ENCODE peak calls at places on chromosomes 4 and X, in ten cellular contexts. H is uterus, E is PC-3, L is hepatocyte, G is Caco-2, R is left ventricle myocardium inferior, C is cardiac muscle cell, B is RWPE2, V is right lobe of liver, M is brain microvascular endothelial cell. X is an unnamed sample.

GRCh38 chrX:110402091-110402854 is 43.6 kb downstream of the RTL9 start:
- DNase-seq in H (peak; percentile 22), E (peak; percentile 83), L (peak; percentile 35), G (peak; percentile 50), R (peak; percentile 34), C (peak; percentile 62), B (peak; percentile 60), V (no peak), M (peak; percentile 40), X (no peak)

GRCh38 chr4:137806420-137806819 is 274.1 kb upstream of the PCDH18 start:
- DNase-seq in H (no peak), E (no peak), L (no peak), G (no peak), R (no peak), C (no peak), B (no peak), V (no peak), M (no peak), X (no peak)

GRCh38 chr4:143346208-143346607 is 9.5 kb downstream of the GAB1 start:
- DNase-seq in H (no peak), E (peak; percentile 94), L (peak; percentile 47), G (peak; percentile 57), R (no peak), C (no peak), B (peak; percentile 78), V (no peak), M (no peak), X (peak; percentile 45)

GRCh38 chr4:22471999-22472434 is 43.8 kb downstream of the ADGRA3 start:
- DNase-seq in H (no peak), E (no peak), L (no peak), G (no peak), R (no peak), C (no peak), B (no peak), V (no peak), M (no peak), X (no peak)

GRCh38 chr4:244471-244870 is 60.8 kb downstream of the ZNF732 start:
- DNase-seq in H (peak; percentile 30), E (peak; percentile 58), L (peak; percentile 26), G (peak; percentile 49), R (no peak), C (peak; percentile 25), B (no peak), V (no peak), M (peak; percentile 7), X (no peak)

GRCh38 chr4:7897811-7898210 is 41.9 kb downstream of the AFAP1 start:
- DNase-seq in H (no peak), E (peak; percentile 39), L (no peak), G (no peak), R (no peak), C (no peak), B (no peak), V (no peak), M (no peak), X (no peak)

GRCh38 chr4:94412019-94413017 is 39.4 kb upstream of the PDLIM5 start:
- DNase-seq in H (peak; percentile 34), E (peak; percentile 85), L (peak; percentile 38), G (no peak), R (no peak), C (peak; percentile 93), B (peak; percentile 26), V (no peak), M (peak; percentile 68), X (peak; percentile 31)

GRCh38 chr4:182880387-182881356 is 36.5 kb downstream of the DCTD start:
- DNase-seq in H (no peak), E (peak; percentile 36), L (peak; percentile 30), G (no peak), R (peak; percentile 57), C (peak; percentile 59), B (no peak), V (no peak), M (no peak), X (no peak)

GRCh38 chrX:15151267-15152196 is 118.4 kb downstream of the ASB9 start:
- DNase-seq in H (no peak), E (peak; percentile 12), L (no peak), G (no peak), R (no peak), C (no peak), B (no peak), V (no peak), M (no peak), X (no peak)

GRCh38 chr4:157217708-157218107 is 2.8 kb upstream of the GRIA2 start:
- DNase-seq in H (no peak), E (peak; percentile 64), L (peak; percentile 30), G (peak; percentile 10), R (no peak), C (peak; percentile 46), B (no peak), V (no peak), M (no peak), X (no peak)

GRCh38 chr4:38976308-38976707 is 55.9 kb downstream of the TMEM156 start:
- DNase-seq in H (no peak), E (no peak), L (no peak), G (no peak), R (no peak), C (no peak), B (no peak), V (peak; percentile 82), M (no peak), X (no peak)

GRCh38 chrX:119419898-119420297 is 20.8 kb downstream of the SLC25A43 start:
- DNase-seq in H (no peak), E (no peak), L (no peak), G (no peak), R (no peak), C (no peak), B (no peak), V (no peak), M (no peak), X (no peak)

GRCh38 chrX:119417842-119418241 is 18.7 kb downstream of the SLC25A43 start:
- DNase-seq in H (no peak), E (no peak), L (peak; percentile 21), G (peak; percentile 11), R (no peak), C (peak; percentile 17), B (no peak), V (no peak), M (no peak), X (no peak)

GRCh38 chrX:119421306-119421705 is 22.2 kb downstream of the SLC25A43 start:
- DNase-seq in H (no peak), E (no peak), L (no peak), G (no peak), R (no peak), C (no peak), B (no peak), V (no peak), M (no peak), X (no peak)

GRCh38 chrX:119419146-119419545 is 20.0 kb downstream of the SLC25A43 start:
- DNase-seq in H (no peak), E (no peak), L (peak; percentile 45), G (peak; percentile 10), R (no peak), C (no peak), B (no peak), V (no peak), M (no peak), X (no peak)

GRCh38 chrX:119417376-119417775 is 18.2 kb downstream of the SLC25A43 start:
- DNase-seq in H (no peak), E (no peak), L (no peak), G (no peak), R (no peak), C (no peak), B (no peak), V (no peak), M (no peak), X (no peak)
- TF ChIP-seq CTCF in H (no peak), E (no peak), L (no peak), G (no peak), R (no peak), C (no peak), B (no peak), V (no peak), M (no peak), X (no peak)

DNA sequence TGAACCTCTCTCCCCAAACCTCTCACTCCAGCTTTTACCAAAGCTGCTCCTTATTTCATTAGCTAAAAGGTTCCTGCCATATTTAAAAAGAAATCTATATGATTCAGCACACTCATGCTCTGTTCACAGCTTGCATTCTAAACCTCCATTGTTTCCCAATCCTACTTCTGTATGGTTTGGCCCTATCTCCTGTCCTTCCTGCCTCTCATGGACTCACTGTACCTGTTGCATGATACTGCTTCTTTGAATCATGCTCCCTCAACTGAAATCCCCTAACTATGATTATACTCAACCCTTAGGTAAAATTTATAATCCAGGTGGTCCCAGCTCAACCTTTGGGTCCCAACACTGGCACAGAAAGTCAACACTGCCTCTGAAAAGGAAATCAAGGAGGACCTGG is 6.3 kb downstream of the STX18 start:
- DNase-seq in H (no peak), E (no peak), L (no peak), G (no peak), R (no peak), C (no peak), B (no peak), V (no peak), M (no peak), X (no peak)
- H3K4me3 ChIP-seq in H (no peak overlapping the region), E (no peak overlapping the region), L (no peak overlapping the region), G (no peak overlapping the region), R (no peak overlapping the region), C (no peak overlapping the region), B (no peak overlapping the region), V (no peak overlapping the region), M (no peak overlapping the region), X (no peak overlapping the region)

DNA sequence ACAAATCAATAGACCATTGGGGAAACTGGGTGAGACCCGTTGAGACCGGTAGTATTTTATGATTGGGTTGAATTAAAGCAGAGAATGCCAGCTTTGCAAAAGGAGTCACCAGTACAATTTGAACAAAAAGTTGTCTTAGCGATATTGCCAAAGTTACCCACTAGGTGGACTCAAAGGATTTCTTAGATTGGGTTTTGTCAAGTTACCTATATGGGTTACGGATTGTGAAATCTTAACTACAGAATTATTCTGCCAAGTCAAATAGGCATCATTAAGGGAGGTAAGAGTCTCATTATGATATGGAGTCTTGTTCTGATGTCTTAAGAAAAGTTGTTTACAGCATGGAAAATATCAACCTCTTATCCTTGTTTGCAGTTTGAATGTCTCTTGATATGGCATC is 15.0 kb upstream of the CT47A1 start:
- DNase-seq in H (no peak), E (peak; percentile 75), L (peak; percentile 19), G (peak; percentile 13), R (no peak), C (peak; percentile 59), B (no peak), V (no peak), M (no peak), X (no peak)
- TF ChIP-seq CTCF in H (no peak), E (peak; percentile 64), L (peak; percentile 31), G (peak; percentile 26), R (peak; percentile 40), C (peak; percentile 36), B (peak; percentile 47), V (peak; percentile 43), M (no peak), X (peak; percentile 19)

DNA sequence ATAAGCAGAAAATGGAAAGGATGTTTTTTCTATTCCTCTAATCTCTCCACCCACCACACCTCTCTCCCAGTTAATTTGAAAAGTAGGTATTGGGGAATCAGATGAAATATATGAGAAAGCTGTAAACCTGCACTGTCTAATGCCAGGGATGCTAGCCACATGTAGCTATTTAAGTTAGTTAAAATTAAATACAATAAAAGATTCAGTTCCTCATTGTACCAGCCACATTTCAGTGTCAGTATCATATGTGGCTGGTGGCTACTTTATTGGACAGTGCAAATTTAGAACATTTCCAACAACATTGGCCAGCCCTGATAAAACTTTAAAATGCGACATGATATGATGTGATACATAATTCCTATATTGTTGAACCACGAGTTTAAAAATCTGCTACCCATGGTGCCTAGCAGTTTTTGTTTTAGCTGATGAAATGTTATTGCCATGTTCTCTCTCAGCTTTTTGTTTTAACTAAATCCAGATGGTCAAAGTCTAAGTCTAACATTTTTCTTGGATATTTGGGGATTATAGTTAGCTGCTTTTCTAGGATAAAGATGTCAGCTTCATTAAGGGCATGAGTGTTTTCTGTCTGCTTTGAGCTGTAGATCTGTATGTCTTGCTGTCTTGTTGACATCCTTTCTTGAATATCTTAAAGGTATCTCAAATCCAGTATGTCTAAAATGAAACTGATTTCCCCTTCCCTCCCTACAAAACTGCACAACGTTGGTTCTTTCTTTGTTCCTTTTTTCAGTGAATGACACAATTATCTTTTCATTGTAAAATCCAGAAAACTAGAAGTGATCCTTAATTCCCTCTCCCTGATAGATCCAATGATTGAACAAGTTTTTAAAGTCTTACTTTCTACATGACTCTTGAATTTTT is 6.1 kb downstream of the ARFIP1 start:
- DNase-seq in H (no peak), E (no peak), L (no peak), G (no peak), R (no peak), C (no peak), B (no peak), V (no peak), M (no peak), X (no peak)
- H3K4me3 ChIP-seq in H (no peak overlapping the region), E (no peak overlapping the region), L (no peak overlapping the region), G (no peak overlapping the region), R (no peak overlapping the region), C (no peak overlapping the region), B (no peak overlapping the region), V (no peak overlapping the region), M (no peak overlapping the region), X (no peak overlapping the region)